ENCODE peak calls at places on chromosomes 1 and 21, in five cellular contexts. X, C, Y, D and M are unnamed samples.

GRCh38 chr1:90359994-90360393 is 357.1 kb downstream of the BARHL2 start:
- DNase-seq in X (no peak), C (no peak), Y (no peak), D (no peak), M (no peak)

GRCh38 chr1:151133339-151133761 is 13.1 kb downstream of the SEMA6C start:
- DNase-seq in X (peak), C (no peak), Y (peak), D (no peak), M (no peak)

GRCh38 chr21:35291034-35291433 is 241.9 kb upstream of the RUNX1 start:
- DNase-seq in X (no peak), C (no peak), Y (no peak), D (no peak), M (no peak)

GRCh38 chr1:15168479-15168878 is 14.9 kb downstream of the TMEM51 start:
- DNase-seq in X (no peak), C (no peak), Y (no peak), D (no peak), M (peak)

GRCh38 chr21:25862596-25862995 is 127.8 kb downstream of the GABPA start:
- DNase-seq in X (no peak), C (peak), Y (no peak), D (no peak), M (no peak)

GRCh38 chr1:53368314-53369033 is 40.6 kb upstream of the LRP8 start:
- DNase-seq in X (peak), C (no peak), Y (peak), D (no peak), M (no peak)

GRCh38 chr1:24108334-24109165 is 3.4 kb downstream of the MYOM3 start:
- DNase-seq in X (no peak), C (no peak), Y (peak), D (no peak), M (peak)

GRCh38 chr1:173173388-173173787 is 33.7 kb downstream of the TNFSF4 start:
- DNase-seq in X (no peak), C (no peak), Y (no peak), D (no peak), M (no peak)